ENCODE peak calls at places on chromosomes 13 and 19, in ten cellular contexts. A is cardiac muscle cell; W is NCI-H510A treated with DMSO at 0.1 percent for 48 hours; M is activated naive CD8-positive, alpha-beta T cell treated with anti-CD3 and anti-CD28 coated beads for 36 hours; J is AG09319; E is NCI-H1105 treated with DMSO at 0.1 percent for 48 hours; L is endodermal cell; T is stromal cell of bone marrow; P is stimulated activated CD4-positive, alpha-beta T cell treated with anti-CD3 and anti-CD28 coated beads, Interleukin-15, amount 100 ng/mL, for 24 hours; S is amygdala. B is an unnamed sample.

GRCh38 chr13:63393112-63393511 is 1977.5 kb upstream of the PCDH20 start:
- DNase-seq in L (no peak), T (no peak), A (peak), E (no peak), P (no peak), J (no peak), S (no peak), W (no peak), M (no peak), B (no peak)

GRCh38 chr19:28633223-28634030 is 579.5 kb downstream of the UQCRFS1 start:
- DNase-seq in M (peak), S (no peak), E (peak), T (peak), A (peak), P (peak), L (peak), W (peak), J (peak), B (peak)

GRCh38 chr19:17803264-17803896 is 8.4 kb downstream of the B3GNT3 start:
- DNase-seq in L (no peak), W (no peak), P (peak), J (no peak), E (no peak), M (no peak), S (no peak), T (no peak), A (no peak), B (no peak)

GRCh38 chr13:98839826-98840769 is 87.6 kb upstream of the SLC15A1 start:
- DNase-seq in J (no peak), L (peak), S (peak), P (peak), T (no peak), W (peak), M (peak), A (peak), E (peak), B (peak)

GRCh38 chr19:1101337-1101698 is 2.5 kb upstream of the GPX4 start:
- DNase-seq in E (no peak), T (no peak), M (no peak), L (no peak), J (no peak), W (no peak), A (no peak), S (no peak), P (no peak), B (no peak)

GRCh38 chr19:47229674-47230121 is 1.3 kb downstream of the BBC3 start:
- DNase-seq in S (peak), M (no peak), W (no peak), T (no peak), E (no peak), A (no peak), P (peak), J (no peak), L (peak), B (no peak)

GRCh38 chr13:46554971-46555370 is 2.0 kb downstream of the LRCH1 start:
- DNase-seq in W (no peak), S (no peak), T (no peak), J (no peak), P (no peak), L (no peak), A (no peak), E (no peak), M (no peak), B (no peak)

GRCh38 chr13:20832861-20833260 is 59.1 kb upstream of the EEF1AKMT1 start:
- DNase-seq in S (no peak), E (no peak), J (no peak), M (no peak), T (no peak), L (no peak), W (no peak), P (no peak), A (no peak), B (no peak)

GRCh38 chr19:49687566-49688316 is 1.7 kb upstream of the ADM5 start:
- DNase-seq in A (no peak), W (no peak), J (no peak), E (no peak), T (no peak), L (no peak), M (no peak), S (no peak), P (no peak), B (no peak)

GRCh38 chr19:50565984-50566903 is 2.0 kb downstream of the LRRC4B start:
- DNase-seq in A (no peak), M (peak), W (no peak), L (peak), J (no peak), T (no peak), P (peak), S (peak), E (no peak), B (no peak)

GRCh38 chr19:48190288-48191284 is 20.1 kb downstream of the ZSWIM9 start:
- DNase-seq in J (no peak), P (peak), W (no peak), M (peak), E (no peak), S (peak), T (peak), L (peak), A (peak), B (peak)

GRCh38 chr13:98206946-98207345 is 29.9 kb upstream of the RNF113B start:
- DNase-seq in W (no peak), L (no peak), A (peak), S (no peak), M (no peak), J (peak), T (peak), P (no peak), E (no peak), B (peak)

GRCh38 chr13:98274921-98275487 is 97.9 kb upstream of the RNF113B start:
- DNase-seq in L (no peak), P (no peak), W (no peak), T (no peak), M (no peak), E (no peak), A (no peak), J (no peak), S (no peak), B (no peak)

GRCh38 chr19:768424-768823 is 17.5 kb downstream of the MISP start:
- DNase-seq in J (peak), W (no peak), L (no peak), S (no peak), M (no peak), A (peak), P (no peak), T (peak), E (no peak), B (peak)

GRCh38 chr13:48769107-48769704 is 115.5 kb downstream of the CYSLTR2 start:
- DNase-seq in T (peak), A (peak), J (peak), S (peak), M (peak), L (peak), P (peak), E (peak), W (peak), B (peak)

GRCh38 chr19:7900931-7901330 is 2.7 kb upstream of the MAP2K7 start:
- DNase-seq in W (no peak), T (no peak), L (no peak), A (no peak), E (no peak), M (no peak), S (no peak), J (no peak), P (no peak), B (no peak)

GRCh38 chr19:4647676-4648644 is 8.6 kb downstream of the TNFAIP8L1 start:
- DNase-seq in E (no peak), A (peak), J (no peak), S (no peak), L (peak), M (no peak), P (no peak), T (peak), W (no peak), B (no peak)

GRCh38 chr19:48363500-48363809 is 285 bp downstream of the TMEM143 start:
- DNase-seq in E (no peak), W (no peak), M (no peak), T (no peak), S (peak), A (no peak), P (no peak), J (no peak), L (no peak), B (no peak)

GRCh38 chr13:56718791-56719190 is 421.9 kb upstream of the PRR20A start:
- DNase-seq in W (no peak), J (no peak), M (no peak), E (no peak), T (no peak), A (peak), P (no peak), L (no peak), S (no peak), B (no peak)

GRCh38 chr13:114063545-114064515 is 68.6 kb downstream of the RASA3 start:
- DNase-seq in S (no peak), L (no peak), W (no peak), J (peak), T (peak), M (no peak), P (peak), E (no peak), A (peak), B (no peak)

GRCh38 chr19:49746206-49746958 is 16.7 kb downstream of the TSKS start:
- DNase-seq in J (no peak), L (peak), W (no peak), S (peak), P (peak), T (no peak), A (peak), M (peak), E (no peak), B (no peak)

GRCh38 chr13:61187471-61187870 is 228.2 kb downstream of the PCDH20 start:
- DNase-seq in T (no peak), P (no peak), L (no peak), M (no peak), S (no peak), A (no peak), J (no peak), W (no peak), E (peak), B (no peak)

GRCh38 chr13:98014766-98015165 is 61.3 kb downstream of the IPO5 start:
- DNase-seq in L (no peak), P (no peak), S (no peak), W (no peak), E (no peak), A (peak), J (peak), M (no peak), T (peak), B (no peak)

GRCh38 chr19:43633520-43633919 is 6.1 kb downstream of the CADM4 start:
- DNase-seq in A (no peak), L (no peak), J (no peak), T (no peak), P (no peak), E (no peak), M (no peak), S (no peak), W (no peak), B (no peak)

GRCh38 chr13:105334211-105334610 is 1201.3 kb downstream of the EFNB2 start:
- DNase-seq in S (no peak), E (no peak), T (peak), P (no peak), J (no peak), A (peak), L (no peak), M (no peak), W (no peak), B (peak)

GRCh38 chr13:111115051-111115840 is at the start of gene ARHGEF7:
- DNase-seq in L (peak), T (no peak), A (no peak), E (peak), W (no peak), P (peak), J (no peak), S (no peak), M (peak), B (no peak)

GRCh38 chr13:51478418-51479198 is 25.8 kb upstream of the INTS6 start:
- DNase-seq in J (no peak), A (no peak), W (no peak), T (no peak), P (no peak), S (no peak), M (no peak), E (no peak), L (no peak), B (no peak)

GRCh38 chr13:57137631-57138030 is 3.1 kb upstream of the PRR20A start:
- DNase-seq in L (no peak), A (no peak), S (no peak), J (no peak), W (no peak), T (no peak), P (no peak), M (no peak), E (no peak), B (no peak)

B was measured in astrocyte of the cerebellum.